ENCODE peak calls at places on chromosome 3, in ten cellular contexts. Q is ovary, T is transverse colon, F is AG04450, X is SJSA1, R is lung, B is A549, P is sigmoid colon, C is hepatocyte, V is GM23338. J is an unnamed sample.
A peak's percentile ranks its signal among the peaks of the same experiment; 100 is the strongest.

GRCh38 chr3:33915796-33916589 is 117.6 kb downstream of the PDCD6IP start:
- DNase-seq in T (no peak), V (peak; percentile 47), B (peak; percentile 69), P (no peak), C (no peak), R (no peak), X (no peak), Q (no peak), F (no peak), J (no peak)

GRCh38 chr3:32886296-32886695 is 65.1 kb upstream of the CCR4 start:
- DNase-seq in Q (no peak), F (no peak), T (no peak), B (no peak), C (no peak), P (no peak), X (no peak), V (no peak), R (no peak), J (no peak)

GRCh38 chr3:138187296-138188012 is at the start of gene ARMC8:
- DNase-seq in R (peak; percentile 52), Q (no peak), P (peak; percentile 80), V (peak; percentile 81), F (no peak), B (peak; percentile 33), X (peak; percentile 54), C (peak; percentile 84), T (peak; percentile 73), J (peak; percentile 93)

GRCh38 chr3:139640456-139640855 is 37.3 kb downstream of the NMNAT3 start:
- DNase-seq in X (no peak), F (no peak), R (no peak), V (no peak), C (no peak), B (no peak), T (no peak), P (no peak), Q (no peak), J (no peak)

GRCh38 chr3:5630396-5630795 is 442.9 kb downstream of the EDEM1 start:
- DNase-seq in F (no peak), P (no peak), T (no peak), Q (no peak), R (no peak), B (no peak), C (no peak), X (no peak), V (no peak), J (no peak)

GRCh38 chr3:140848675-140849074 is 93.0 kb upstream of the SLC25A36 start:
- DNase-seq in C (no peak), B (no peak), P (no peak), R (no peak), V (no peak), Q (no peak), X (no peak), T (no peak), F (no peak), J (no peak)

GRCh38 chr3:75294124-75294523 is 370.0 kb upstream of the FRG2C start:
- DNase-seq in B (peak; percentile 10), Q (peak; percentile 38), T (peak; percentile 13), R (peak; percentile 40), P (peak; percentile 72), F (peak; percentile 4), C (peak; percentile 57), X (no peak), V (peak; percentile 61), J (no peak)

GRCh38 chr3:149134560-149134959 is 5.1 kb downstream of the HPS3 start:
- DNase-seq in F (no peak), T (no peak), B (no peak), V (no peak), P (no peak), R (no peak), C (peak; percentile 17), X (no peak), Q (no peak), J (no peak)

GRCh38 chr3:40477671-40478070 is 749 bp downstream of the ZNF619 start:
- DNase-seq in V (no peak), P (no peak), Q (no peak), B (no peak), X (no peak), T (no peak), C (no peak), F (no peak), R (no peak), J (no peak)
- H3K27ac ChIP-seq in V (no peak overlapping the region), P (no peak overlapping the region), Q (no peak overlapping the region), B (peak overlapping the region; percentile 96), X (no peak overlapping the region), T (no peak overlapping the region), C (no peak overlapping the region), F (no peak overlapping the region), R (no peak overlapping the region), J (no peak overlapping the region)

DNA sequence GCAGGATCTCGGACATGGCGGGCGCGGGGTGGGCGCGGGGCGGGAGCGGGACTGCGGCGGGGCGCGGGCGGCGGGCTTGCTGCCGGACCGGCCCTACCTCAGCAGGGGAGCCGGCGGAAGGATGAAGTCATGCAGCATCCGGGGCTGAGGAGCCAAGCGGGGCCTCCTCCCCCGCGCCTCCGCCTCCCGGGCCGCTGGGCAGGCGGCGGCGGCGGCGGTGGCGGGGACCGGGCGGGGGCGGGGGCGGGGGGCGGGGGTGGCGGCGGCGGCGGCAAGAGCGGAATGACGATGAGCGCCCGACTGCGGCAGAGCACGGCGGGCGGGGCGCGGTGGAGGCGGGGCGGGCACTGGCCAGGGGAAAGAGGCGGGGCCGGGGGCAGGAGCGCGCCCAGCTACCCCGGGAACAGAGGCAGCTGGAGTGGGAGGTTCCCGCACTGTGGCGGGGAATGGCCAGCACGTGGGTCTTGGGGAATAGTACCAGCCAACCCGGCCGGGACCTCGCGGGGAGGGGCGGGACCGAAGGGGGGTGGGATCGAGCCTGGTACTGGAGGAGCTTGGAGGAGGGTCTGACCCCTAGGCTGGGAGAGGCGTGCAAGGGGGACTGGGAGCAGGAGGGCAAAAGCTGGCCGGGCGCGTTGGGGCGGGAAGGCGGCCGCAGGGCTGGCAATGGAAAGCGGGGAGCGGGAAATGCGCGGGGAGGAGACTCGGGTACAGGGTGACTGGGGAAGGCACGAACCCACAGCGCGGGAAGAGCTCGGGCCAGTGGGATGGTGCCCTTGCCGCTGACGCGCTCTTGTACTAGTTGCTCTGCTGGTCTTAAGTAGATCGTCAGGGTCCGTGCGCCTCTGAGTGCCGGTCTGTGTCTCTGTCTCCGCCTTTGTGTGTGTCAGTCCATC is at the start of gene CAMK2N2:
- DNase-seq in P (no peak), T (peak; percentile 50), C (peak; percentile 69), F (no peak), V (peak; percentile 83), Q (peak; percentile 46), B (peak; percentile 68), X (peak; percentile 67), R (peak; percentile 35), J (peak; percentile 64)
- H3K4me3 ChIP-seq in P (peak within 1 kb of the TSS; percentile 45), T (peak within 1 kb of the TSS; percentile 37), C (peak within 1 kb of the TSS; percentile 20), F (peak within 1 kb of the TSS; percentile 59), V (peak within 1 kb of the TSS; percentile 91), Q (peak within 1 kb of the TSS; percentile 23), B (peak within 1 kb of the TSS; percentile 53), X (peak within 1 kb of the TSS; percentile 31), R (peak within 1 kb of the TSS; percentile 40), J (peak within 1 kb of the TSS; percentile 76)

GRCh38 chr3:100103558-100104441 is 10.5 kb downstream of the FILIP1L start:
- DNase-seq in C (no peak), Q (no peak), X (peak; percentile 71), R (no peak), V (no peak), P (no peak), F (peak; percentile 72), B (no peak), T (peak; percentile 8), J (no peak)

GRCh38 chr3:100104817-100105413 is 9.4 kb downstream of the FILIP1L start:
- DNase-seq in Q (no peak), C (no peak), V (no peak), P (no peak), B (no peak), X (no peak), R (no peak), F (no peak), T (no peak), J (no peak)

GRCh38 chr3:100105536-100105935 is 8.8 kb downstream of the FILIP1L start:
- DNase-seq in C (no peak), P (no peak), F (no peak), B (no peak), Q (no peak), T (no peak), R (no peak), X (no peak), V (no peak), J (no peak)

GRCh38 chr3:100102757-100103156 is 11.5 kb downstream of the FILIP1L start:
- DNase-seq in T (no peak), X (no peak), F (no peak), R (no peak), P (no peak), V (no peak), B (no peak), C (no peak), Q (no peak), J (no peak)

DNA sequence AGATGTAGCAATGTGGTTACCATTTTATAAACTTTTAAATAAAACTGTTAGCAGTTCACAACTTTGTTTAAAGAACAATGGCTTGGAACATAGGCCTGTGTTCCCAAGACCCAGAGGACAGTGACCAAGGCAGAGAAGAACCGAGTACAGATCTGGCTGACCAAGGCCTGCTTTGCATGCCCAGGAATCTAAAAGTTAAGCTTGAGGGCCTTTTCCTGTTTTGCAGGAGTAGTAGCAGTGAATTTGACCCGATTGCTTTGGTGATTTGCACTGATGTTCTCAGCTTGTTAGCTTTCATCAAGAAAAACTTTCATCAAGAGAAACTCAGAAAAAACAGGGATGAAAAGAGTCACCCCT is 9.9 kb downstream of the FILIP1L start:
- DNase-seq in B (no peak), P (no peak), Q (no peak), V (no peak), T (no peak), R (no peak), C (no peak), X (no peak), F (no peak), J (no peak)
- H3K27ac ChIP-seq in B (no peak overlapping the region), P (peak overlapping the region; percentile 32), Q (no peak overlapping the region), V (no peak overlapping the region), T (peak overlapping the region; percentile 40), R (no peak overlapping the region), C (peak overlapping the region; percentile 47), X (peak overlapping the region; percentile 16), F (peak overlapping the region; percentile 77), J (peak overlapping the region; percentile 71)

GRCh38 chr3:42652611-42653302 is 740 bp upstream of the ZBTB47 start:
- DNase-seq in V (no peak), F (peak; percentile 34), P (peak; percentile 85), Q (peak; percentile 68), T (peak; percentile 72), C (peak; percentile 60), B (peak; percentile 70), R (peak; percentile 79), X (peak; percentile 67), J (peak; percentile 91)

GRCh38 chr3:42653560-42654330 is at the start of gene ZBTB47:
- DNase-seq in P (peak; percentile 88), V (peak; percentile 52), Q (peak; percentile 66), F (no peak), R (peak; percentile 70), X (no peak), C (peak; percentile 63), T (peak; percentile 58), B (no peak), J (peak; percentile 89)

GRCh38 chr3:42651248-42652091 is 2.0 kb upstream of the ZBTB47 start:
- DNase-seq in P (no peak), C (no peak), F (no peak), X (peak; percentile 73), Q (peak; percentile 26), V (no peak), T (no peak), R (no peak), B (no peak), J (peak; percentile 75)

GRCh38 chr3:42653303-42653559 is 266 bp upstream of the ZBTB47 start:
- DNase-seq in V (no peak), B (no peak), X (no peak), F (no peak), R (no peak), C (no peak), Q (no peak), T (no peak), P (no peak), J (no peak)

DNA sequence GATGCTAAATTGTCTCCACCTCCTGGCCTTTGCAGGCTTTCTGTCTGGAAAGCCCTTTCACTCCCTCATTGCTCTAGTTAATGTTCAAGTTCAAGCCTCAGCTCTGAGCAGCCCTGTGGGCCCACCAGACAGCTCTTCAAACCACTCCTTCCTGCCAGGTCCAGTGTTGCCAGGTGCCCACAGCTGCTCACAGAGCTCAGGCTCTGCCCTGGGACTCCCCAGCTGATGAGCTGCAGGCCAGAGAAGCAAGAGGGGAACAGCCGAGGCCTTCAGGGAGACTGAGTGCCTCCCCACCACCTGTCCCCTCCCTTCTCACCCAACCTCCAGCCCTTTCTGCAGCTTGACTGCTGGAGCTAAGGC is 1.3 kb upstream of the ZBTB47 start:
- DNase-seq in V (no peak), R (no peak), P (no peak), T (no peak), C (no peak), X (no peak), F (no peak), Q (no peak), B (no peak), J (peak; percentile 74)
- H3K4me3 ChIP-seq in V (peak overlapping the region; percentile 76), R (no peak overlapping the region), P (peak overlapping the region; percentile 93), T (no peak overlapping the region), C (no peak overlapping the region), X (no peak overlapping the region), F (peak overlapping the region; percentile 64), Q (no peak overlapping the region), B (no peak overlapping the region), J (peak overlapping the region; percentile 98)